ENCODE peak calls at places on chromosomes 13 and 19, in four cellular contexts. A is CD8-positive, alpha-beta T cell; Q is PC-3; K is heart right ventricle. N is an unnamed sample. For H3K4me1, the result is how much of the 10 kb centered on the place peaks cover.

GRCh38 chr19:29687897-29688728 is 22.9 kb downstream of the PLEKHF1 start:
- DNase-seq in K (no peak), Q (peak), A (no peak), N (peak)

GRCh38 chr13:32038353-32038752 is 6.8 kb downstream of the FRY start:
- DNase-seq in A (no peak), Q (no peak), K (no peak), N (no peak)

GRCh38 chr19:50662442-50663279 is 13.4 kb downstream of the C19orf81 start:
- DNase-seq in Q (no peak), K (no peak), A (no peak), N (no peak)

GRCh38 chr13:38223093-38223492 is 126.6 kb upstream of the UFM1 start:
- DNase-seq in K (no peak), A (no peak), Q (peak), N (no peak)

GRCh38 chr19:3765121-3765520 is 2.6 kb downstream of the MRPL54 start:
- DNase-seq in K (no peak), A (no peak), Q (no peak), N (no peak)

GRCh38 chr13:45690636-45691035 is 11.5 kb upstream of the CBY2 start:
- DNase-seq in K (no peak), A (no peak), Q (no peak), N (no peak)

GRCh38 chr13:42732073-42732472 is 49.3 kb upstream of the FAM216B start:
- DNase-seq in A (no peak), K (no peak), Q (no peak), N (no peak)

GRCh38 chr13:52158629-52159158 is 703 bp downstream of the NEK3 start:
- DNase-seq in K (peak), A (no peak), Q (peak), N (peak)

GRCh38 chr13:42137856-42138537 is 89.5 kb downstream of the DGKH start:
- DNase-seq in Q (no peak), A (no peak), K (no peak), N (peak)

GRCh38 chr13:98672947-98673545 is 79.4 kb downstream of the SLC15A1 start:
- DNase-seq in K (peak), Q (peak), A (no peak), N (peak)

GRCh38 chr19:17481986-17482385 is 11.7 kb downstream of the SLC27A1 start:
- DNase-seq in A (no peak), K (no peak), Q (no peak), N (no peak)

GRCh38 chr19:31503211-31503610 is 154.0 kb upstream of the TSHZ3 start:
- DNase-seq in A (no peak), K (no peak), Q (no peak), N (no peak)

GRCh38 chr19:21902596-21902995 is 66.6 kb upstream of the ZNF43 start:
- DNase-seq in Q (no peak), A (no peak), K (no peak), N (no peak)

DNA sequence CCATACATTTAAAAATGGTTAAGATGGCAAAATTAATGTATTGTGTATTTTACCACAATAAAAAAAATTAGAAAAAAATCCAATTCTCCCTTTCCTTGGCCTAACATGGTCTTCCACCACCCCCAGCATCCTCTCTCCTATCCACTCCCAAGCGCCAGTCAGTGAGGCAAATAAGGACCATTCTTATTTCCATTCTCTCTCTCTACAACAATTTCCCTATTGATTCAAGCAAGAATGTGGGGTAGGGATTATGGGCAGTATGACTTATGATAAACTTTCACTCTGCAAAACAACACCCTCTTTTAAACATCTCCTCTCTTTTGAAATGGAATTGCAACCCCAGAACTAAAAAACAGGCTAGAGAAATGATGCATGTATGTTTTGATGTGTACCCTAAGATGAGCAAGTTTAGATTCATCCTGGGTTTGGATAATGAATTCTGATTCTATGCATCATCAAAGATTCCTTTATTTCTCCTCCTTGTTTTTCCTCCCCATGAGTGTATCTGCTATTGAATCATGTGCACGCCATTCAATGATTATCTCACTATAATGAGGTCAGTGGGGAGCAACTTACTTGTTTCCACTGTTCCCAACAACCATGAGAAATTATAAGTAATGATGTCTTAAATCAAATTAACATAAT is 3.5 kb downstream of the STARD13 start:
- DNase-seq in A (no peak), Q (peak), K (no peak), N (peak)
- H3K27ac ChIP-seq in A (no peak), Q (peak), K (peak), N (peak)

GRCh38 chr19:35209646-35210045 is 18.9 kb downstream of the FAM187B start:
- DNase-seq in K (no peak), A (no peak), Q (no peak), N (no peak)
- H3K4me1 ChIP-seq in K (under half), A (half or more), Q (under half), N (under half)

GRCh38 chr19:34263745-34264237 is 9.4 kb downstream of the GARRE1 start:
- DNase-seq in Q (no peak), A (no peak), K (no peak), N (no peak)
- TF ChIP-seq CTCF in Q (no peak), A (no peak), K (no peak), N (no peak)

GRCh38 chr19:932647-933552 is 7.1 kb downstream of the ARID3A start:
- DNase-seq in K (peak), A (no peak), Q (no peak), N (no peak)

GRCh38 chr19:934865-935422 is 9.1 kb downstream of the ARID3A start:
- DNase-seq in K (peak), A (no peak), Q (peak), N (no peak)

GRCh38 chr19:933553-933882 is 7.7 kb downstream of the ARID3A start:
- DNase-seq in A (no peak), Q (no peak), K (no peak), N (no peak)

GRCh38 chr19:936175-936546 is 10.3 kb downstream of the ARID3A start:
- DNase-seq in A (no peak), K (no peak), Q (no peak), N (no peak)

DNA sequence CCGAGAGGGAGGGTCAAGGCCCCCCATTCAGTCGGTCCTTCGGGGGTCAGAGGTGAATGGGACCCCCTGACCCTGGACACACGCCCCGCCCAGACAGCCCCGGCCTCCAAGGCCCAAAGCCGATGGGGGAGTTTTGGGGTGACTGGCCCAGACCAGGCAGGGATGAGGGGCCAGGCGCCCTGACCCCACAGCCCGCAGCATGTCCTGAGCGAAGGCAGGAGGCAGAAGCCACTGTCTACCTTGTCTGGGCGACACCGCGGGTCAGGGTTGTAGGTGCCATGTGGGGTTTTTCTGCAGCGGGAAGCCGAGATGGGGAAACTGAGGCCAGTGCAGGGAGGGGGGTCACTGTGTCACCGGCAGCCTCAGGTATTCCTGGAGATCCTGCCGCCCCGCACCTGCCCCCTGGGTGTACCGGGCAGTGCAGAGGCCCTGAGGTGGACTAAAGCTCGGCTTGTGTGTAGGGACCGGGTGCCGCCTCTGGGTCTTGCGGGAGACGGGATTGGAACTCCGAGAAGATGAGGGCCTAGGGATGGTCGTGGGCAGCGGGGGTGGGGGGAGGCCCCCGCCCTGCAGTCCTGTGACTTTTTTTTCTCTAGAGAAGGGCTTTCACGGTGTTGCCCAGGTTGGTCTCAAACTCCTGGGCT is 8.5 kb downstream of the ARID3A start:
- DNase-seq in Q (no peak), K (no peak), A (no peak), N (no peak)
- H3K27ac ChIP-seq in Q (no peak), K (peak), A (no peak), N (no peak)

DNA sequence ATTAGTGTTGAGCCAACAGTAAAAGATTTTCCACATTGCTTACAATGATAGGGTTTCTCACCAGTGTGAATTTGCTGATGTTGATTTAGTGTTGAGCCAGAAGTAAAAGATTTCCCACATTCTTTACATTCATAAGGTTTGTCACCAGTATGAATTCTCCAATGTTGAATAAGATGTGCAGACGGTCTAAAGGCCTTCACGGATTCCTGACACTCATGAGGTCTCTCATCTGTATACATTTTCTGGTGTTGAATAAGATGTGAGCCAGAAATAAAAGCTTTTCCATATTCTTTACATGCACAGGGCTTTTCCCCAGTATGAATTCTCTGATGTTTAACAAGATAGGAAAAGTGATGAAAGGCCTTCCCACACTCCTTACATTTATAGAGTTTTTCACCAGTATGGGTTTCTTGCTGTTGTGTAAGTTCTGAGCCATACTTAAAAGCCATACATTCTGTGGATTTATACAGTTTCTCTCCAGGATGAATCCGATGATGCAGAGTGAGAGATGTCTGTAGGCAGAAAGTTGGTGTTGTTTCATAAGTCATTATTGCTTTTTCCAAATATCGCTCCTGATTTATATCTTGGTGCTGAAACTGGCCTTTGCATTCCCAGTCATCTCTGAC is 22.4 kb downstream of the ZNF850 start:
- DNase-seq in K (no peak), A (no peak), Q (no peak), N (no peak)
- H3K4me1 ChIP-seq in K (under half), A (under half), Q (under half), N (under half)

GRCh38 chr13:67643656-67644055 is 413.5 kb upstream of the PCDH9 start:
- DNase-seq in Q (no peak), A (no peak), K (no peak), N (no peak)

GRCh38 chr13:67642638-67643037 is 412.5 kb upstream of the PCDH9 start:
- DNase-seq in A (no peak), K (no peak), Q (no peak), N (no peak)
- TF ChIP-seq CTCF in A (no peak), K (no peak), Q (no peak), N (no peak)

GRCh38 chr13:48317511-48317981 is 14.0 kb downstream of the RB1 start:
- DNase-seq in Q (no peak), K (no peak), A (no peak), N (no peak)
- H3K27ac ChIP-seq in Q (no peak), K (peak), A (no peak), N (no peak)

N was measured in foreskin keratinocyte.